ENCODE peak calls at places on chromosomes 11 and 22, in six cellular contexts. B, P, W, Y, E and I are unnamed samples.

GRCh38 chr11:133163463-133164419 is 368.6 kb downstream of the OPCML start:
- DNase-seq in B (peak), Y (peak), P (peak), E (no peak), W (peak), I (peak)

GRCh38 chr11:102252339-102252891 is 64.9 kb upstream of the BIRC3 start:
- DNase-seq in P (peak), B (no peak), W (no peak), E (no peak), Y (no peak), I (no peak)

GRCh38 chr11:23423119-23423518 is 562.8 kb upstream of the CCDC179 start:
- DNase-seq in W (no peak), E (no peak), Y (peak), P (no peak), B (no peak), I (no peak)

GRCh38 chr11:62012451-62013265 is 45.2 kb upstream of the FTH1 start:
- DNase-seq in B (peak), Y (no peak), E (no peak), W (no peak), P (peak), I (no peak)

GRCh38 chr11:71425851-71426250 is 22.3 kb downstream of the DHCR7 start:
- DNase-seq in W (no peak), P (peak), B (no peak), Y (no peak), E (no peak), I (no peak)

GRCh38 chr11:130606181-130606580 is 157.7 kb downstream of the ADAMTS15 start:
- DNase-seq in B (no peak), W (no peak), Y (no peak), P (peak), E (no peak), I (no peak)

GRCh38 chr11:76134239-76134638 is 72.1 kb downstream of the WNT11 start:
- DNase-seq in B (no peak), P (no peak), E (no peak), W (no peak), Y (no peak), I (no peak)

GRCh38 chr11:6468712-6469495 is 4.8 kb downstream of the TRIM3 start:
- DNase-seq in E (peak), Y (peak), W (peak), B (no peak), P (peak), I (no peak)

GRCh38 chr11:77212314-77213007 is 84.4 kb downstream of the MYO7A start:
- DNase-seq in Y (no peak), E (no peak), B (no peak), P (no peak), W (no peak), I (no peak)

GRCh38 chr22:40877488-40877887 is 15.6 kb upstream of the DNAJB7 start:
- DNase-seq in W (no peak), Y (no peak), E (no peak), B (no peak), P (no peak), I (no peak)
- H3K4me3 ChIP-seq in W (no peak), Y (no peak), E (no peak), B (no peak), P (no peak), I (no peak)

GRCh38 chr22:22171357-22172218 is 73.0 kb upstream of the VPREB1 start:
- DNase-seq in E (no peak), B (no peak), W (no peak), P (peak), Y (no peak), I (no peak)
- TF ChIP-seq CTCF in E (no peak), B (peak), W (peak), P (peak), Y (peak), I (peak)

GRCh38 chr11:67056267-67056639 is 394 bp upstream of the RHOD start:
- DNase-seq in E (no peak), W (no peak), B (no peak), Y (no peak), P (no peak), I (no peak)

GRCh38 chr11:67055812-67056211 is 835 bp upstream of the RHOD start:
- DNase-seq in E (no peak), Y (no peak), P (peak), W (no peak), B (no peak), I (no peak)

GRCh38 chr11:67056640-67057409 is at the start of gene RHOD:
- DNase-seq in W (peak), B (no peak), Y (no peak), E (peak), P (no peak), I (no peak)

GRCh38 chr11:67058506-67058905 is 1.9 kb downstream of the RHOD start:
- DNase-seq in W (no peak), B (no peak), E (no peak), P (no peak), Y (no peak), I (no peak)

GRCh38 chr11:67057410-67057757 is 737 bp downstream of the RHOD start:
- DNase-seq in B (no peak), W (no peak), P (no peak), Y (no peak), E (peak), I (no peak)
- H3K4me3 ChIP-seq in B (peak), W (peak), P (no peak), Y (peak), E (peak), I (no peak)

DNA sequence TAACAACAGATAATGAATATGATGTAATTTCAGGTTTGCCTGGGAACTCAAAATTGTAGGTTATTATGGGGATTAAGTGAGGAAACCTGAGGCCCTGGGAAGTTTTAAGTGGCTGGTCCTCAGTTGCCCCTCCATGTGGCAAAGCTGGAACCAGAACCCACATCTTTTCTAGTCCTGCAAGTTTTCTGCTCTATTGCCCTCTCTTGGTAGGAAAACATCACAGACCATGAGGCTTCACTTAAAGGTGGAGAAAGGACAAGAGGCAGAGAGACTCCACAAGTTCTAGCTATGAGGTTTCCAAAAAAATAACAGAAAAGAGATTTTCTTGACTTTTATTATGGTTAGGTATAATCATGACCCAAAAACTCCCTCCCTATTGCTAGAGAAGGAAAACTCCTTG is 115.5 kb upstream of the DDI1 start:
- DNase-seq in P (no peak), E (no peak), B (no peak), W (no peak), Y (no peak), I (no peak)
- TF ChIP-seq CTCF in P (no peak), E (no peak), B (no peak), W (no peak), Y (peak), I (peak)

GRCh38 chr22:19522881-19523239 is 1.4 kb downstream of the CLDN5 start:
- DNase-seq in B (no peak), P (no peak), E (peak), Y (no peak), W (no peak), I (no peak)

GRCh38 chr22:19522190-19522880 is 1.9 kb downstream of the CLDN5 start:
- DNase-seq in Y (no peak), P (no peak), B (no peak), W (no peak), E (peak), I (no peak)

GRCh38 chr22:19524170-19525115 is at the start of gene CLDN5:
- DNase-seq in P (no peak), E (peak), W (peak), B (no peak), Y (no peak), I (no peak)

GRCh38 chr22:19525116-19525660 is 978 bp upstream of the CLDN5 start:
- DNase-seq in W (no peak), Y (no peak), P (no peak), E (peak), B (no peak), I (no peak)

DNA sequence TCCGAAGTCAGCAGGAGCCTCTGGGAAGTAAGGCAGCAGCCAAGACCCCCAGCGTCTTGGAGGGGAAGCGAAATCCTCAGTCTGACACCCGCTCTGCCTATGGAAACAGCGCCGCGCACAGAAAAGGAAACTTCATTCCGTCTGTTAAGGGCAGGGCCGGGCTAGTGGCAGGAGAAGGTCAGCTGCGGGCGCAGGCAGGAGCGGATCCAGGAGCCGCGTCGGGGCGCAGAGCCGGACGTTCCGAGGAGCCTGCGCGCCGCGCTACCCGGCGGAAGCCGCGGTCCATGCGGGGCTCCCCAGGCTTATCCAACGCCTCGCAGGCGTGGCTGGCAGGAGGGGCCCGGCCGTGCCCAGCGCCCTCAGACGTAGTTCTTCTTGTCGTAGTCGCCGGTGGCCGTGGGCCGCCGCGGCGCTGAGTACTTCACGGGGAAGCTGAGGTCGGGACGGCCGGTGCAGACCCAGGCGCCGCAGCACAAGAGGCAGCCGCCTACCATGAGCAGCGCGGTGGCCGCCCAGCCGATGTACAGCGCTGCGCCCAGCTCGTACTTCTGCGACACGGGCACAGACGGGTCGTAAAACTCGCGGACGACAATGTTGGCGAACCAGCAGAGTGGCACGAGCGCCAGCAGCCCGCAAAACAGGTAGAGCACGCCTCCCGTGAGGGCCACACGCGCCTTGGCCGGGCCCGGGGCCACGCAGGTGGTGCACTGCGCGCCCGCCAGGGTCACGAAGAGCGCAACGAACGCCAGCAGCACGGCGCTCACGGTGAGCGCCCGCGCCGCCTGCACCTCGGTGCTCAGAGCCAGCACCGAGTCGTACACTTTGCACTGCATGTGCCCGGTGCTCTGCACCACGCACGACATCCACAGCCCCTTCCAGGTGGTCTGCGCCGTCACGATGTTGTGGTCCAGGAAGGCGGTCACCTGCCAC is 705 bp downstream of the CLDN5 start:
- DNase-seq in W (peak), B (no peak), Y (no peak), E (no peak), P (peak), I (no peak)
- H3K4me3 ChIP-seq in W (peak), B (peak), Y (peak), E (peak), P (no peak), I (no peak)

GRCh38 chr11:41201156-41201555 is 258.3 kb downstream of the LRRC4C start:
- DNase-seq in Y (no peak), B (no peak), E (no peak), P (peak), W (peak), I (no peak)
- TF ChIP-seq CTCF in Y (no peak), B (no peak), E (peak), P (peak), W (peak), I (peak)

GRCh38 chr11:128532571-128533091 is 54.7 kb downstream of the ETS1 start:
- DNase-seq in B (no peak), E (no peak), P (no peak), W (no peak), Y (no peak), I (no peak)
- H3K4me3 ChIP-seq in B (no peak), E (no peak), P (no peak), W (no peak), Y (no peak), I (no peak)

GRCh38 chr11:47257518-47258316 is at the start of gene NR1H3:
- DNase-seq in E (peak), Y (no peak), B (no peak), P (peak), W (peak), I (no peak)
- TF ChIP-seq CTCF in E (peak), Y (peak), B (peak), P (peak), W (peak), I (peak)